ENCODE peak calls at places on chromosomes 6 and 20, in nine cellular contexts. D is H9, X is WERI-Rb-1, O is heart right ventricle, A is mammary epithelial cell, L is hepatocyte, K is sigmoid colon, M is Karpas-422, F is pancreas. Q is an unnamed sample.
A peak's percentile ranks its signal among the peaks of the same experiment; 100 is the strongest.

GRCh38 chr20:38732981-38733380 is 8.7 kb downstream of the SLC32A1 start:
- DNase-seq in D (no peak), X (no peak), O (no peak), A (no peak), L (no peak), K (peak; percentile 20), M (no peak), F (no peak), Q (no peak)

GRCh38 chr20:61856626-61857413 is 208.9 kb downstream of the TAF4 start:
- DNase-seq in D (no peak), X (no peak), O (no peak), A (no peak), L (no peak), K (no peak), M (no peak), F (no peak), Q (no peak)

GRCh38 chr6:28474441-28475219 is 31.3 kb upstream of the ZSCAN23 start:
- DNase-seq in D (no peak), X (no peak), O (no peak), A (peak; percentile 82), L (peak; percentile 79), K (no peak), M (peak; percentile 77), F (no peak), Q (peak; percentile 46)

GRCh38 chr20:53914091-53914860 is 156.1 kb downstream of the BCAS1 start:
- DNase-seq in D (no peak), X (no peak), O (no peak), A (no peak), L (no peak), K (no peak), M (no peak), F (peak; percentile 20), Q (no peak)

GRCh38 chr6:100808638-100809275 is 72.4 kb downstream of the ASCC3 start:
- DNase-seq in D (no peak), X (no peak), O (no peak), A (peak; percentile 35), L (no peak), K (no peak), M (no peak), F (no peak), Q (no peak)

GRCh38 chr6:157047951-157048350 is 270.8 kb downstream of the ARID1B start:
- DNase-seq in D (no peak), X (no peak), O (no peak), A (no peak), L (no peak), K (no peak), M (no peak), F (no peak), Q (no peak)

GRCh38 chr6:96613291-96613999 is 50.5 kb downstream of the FHL5 start:
- DNase-seq in D (no peak), X (peak; percentile 84), O (no peak), A (no peak), L (no peak), K (no peak), M (peak; percentile 44), F (no peak), Q (no peak)

GRCh38 chr6:166551797-166552495 is 34.5 kb downstream of the RAMACL start:
- DNase-seq in D (peak; percentile 68), X (no peak), O (no peak), A (no peak), L (no peak), K (no peak), M (no peak), F (no peak), Q (no peak)

GRCh38 chr6:16849280-16850210 is 88.3 kb upstream of the ATXN1 start:
- DNase-seq in D (no peak), X (no peak), O (no peak), A (no peak), L (peak; percentile 29), K (no peak), M (no peak), F (no peak), Q (peak; percentile 18)

GRCh38 chr6:116876635-116877611 is at the start of gene RFX6:
- DNase-seq in D (peak; percentile 63), X (peak; percentile 16), O (no peak), A (no peak), L (peak; percentile 52), K (no peak), M (no peak), F (peak; percentile 13), Q (no peak)

GRCh38 chr6:144418969-144419545 is 133.9 kb downstream of the UTRN start:
- DNase-seq in D (no peak), X (no peak), O (no peak), A (no peak), L (no peak), K (no peak), M (no peak), F (no peak), Q (no peak)

GRCh38 chr6:111564482-111564945 is 41.2 kb downstream of the TRAF3IP2 start:
- DNase-seq in D (no peak), X (peak; percentile 80), O (no peak), A (peak; percentile 81), L (no peak), K (no peak), M (no peak), F (no peak), Q (no peak)

GRCh38 chr6:24287239-24287638 is 70.6 kb downstream of the DCDC2 start:
- DNase-seq in D (no peak), X (no peak), O (no peak), A (no peak), L (no peak), K (no peak), M (no peak), F (no peak), Q (no peak)

GRCh38 chr6:108686896-108687295 is 126.2 kb downstream of the FOXO3 start:
- DNase-seq in D (no peak), X (no peak), O (no peak), A (no peak), L (no peak), K (no peak), M (no peak), F (no peak), Q (no peak)

GRCh38 chr20:54494303-54495006 is 19.1 kb downstream of the DOK5 start:
- DNase-seq in D (no peak), X (no peak), O (no peak), A (no peak), L (no peak), K (no peak), M (no peak), F (no peak), Q (no peak)

GRCh38 chr6:136566007-136566487 is 15.8 kb upstream of the MAP7 start:
- DNase-seq in D (no peak), X (no peak), O (peak; percentile 24), A (no peak), L (no peak), K (no peak), M (no peak), F (peak; percentile 29), Q (no peak)

GRCh38 chr6:132264101-132264500 is 137.2 kb downstream of the MOXD1 start:
- DNase-seq in D (no peak), X (no peak), O (no peak), A (no peak), L (no peak), K (no peak), M (no peak), F (no peak), Q (no peak)

DNA sequence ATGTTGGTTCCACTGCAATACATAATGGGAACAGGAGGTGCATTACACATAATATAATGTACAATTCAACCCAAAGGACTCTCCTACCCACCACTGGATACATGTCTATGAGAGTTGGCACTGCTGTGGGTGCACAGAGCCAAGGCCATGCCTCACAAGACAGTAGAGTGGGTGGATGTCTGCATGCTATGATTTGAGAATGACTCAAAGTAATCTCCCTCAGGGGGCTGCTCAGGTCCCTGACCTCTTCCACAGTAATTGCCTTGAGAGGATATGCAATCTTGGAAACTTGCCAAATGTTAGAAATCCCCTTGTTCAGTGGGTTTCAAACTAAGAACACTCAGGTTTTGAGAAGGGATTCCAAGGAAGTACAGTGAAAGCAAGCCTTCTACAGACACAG is 79.0 kb downstream of the ANKEF1 start:
- DNase-seq in D (no peak), X (no peak), O (no peak), A (peak; percentile 54), L (no peak), K (no peak), M (no peak), F (no peak), Q (no peak)
- H3K27ac ChIP-seq in D (no peak overlapping the region), X (no peak overlapping the region), O (no peak overlapping the region), A (no peak overlapping the region), L (no peak overlapping the region), K (no peak overlapping the region), M (no peak overlapping the region), F (no peak overlapping the region), Q (no peak overlapping the region)

DNA sequence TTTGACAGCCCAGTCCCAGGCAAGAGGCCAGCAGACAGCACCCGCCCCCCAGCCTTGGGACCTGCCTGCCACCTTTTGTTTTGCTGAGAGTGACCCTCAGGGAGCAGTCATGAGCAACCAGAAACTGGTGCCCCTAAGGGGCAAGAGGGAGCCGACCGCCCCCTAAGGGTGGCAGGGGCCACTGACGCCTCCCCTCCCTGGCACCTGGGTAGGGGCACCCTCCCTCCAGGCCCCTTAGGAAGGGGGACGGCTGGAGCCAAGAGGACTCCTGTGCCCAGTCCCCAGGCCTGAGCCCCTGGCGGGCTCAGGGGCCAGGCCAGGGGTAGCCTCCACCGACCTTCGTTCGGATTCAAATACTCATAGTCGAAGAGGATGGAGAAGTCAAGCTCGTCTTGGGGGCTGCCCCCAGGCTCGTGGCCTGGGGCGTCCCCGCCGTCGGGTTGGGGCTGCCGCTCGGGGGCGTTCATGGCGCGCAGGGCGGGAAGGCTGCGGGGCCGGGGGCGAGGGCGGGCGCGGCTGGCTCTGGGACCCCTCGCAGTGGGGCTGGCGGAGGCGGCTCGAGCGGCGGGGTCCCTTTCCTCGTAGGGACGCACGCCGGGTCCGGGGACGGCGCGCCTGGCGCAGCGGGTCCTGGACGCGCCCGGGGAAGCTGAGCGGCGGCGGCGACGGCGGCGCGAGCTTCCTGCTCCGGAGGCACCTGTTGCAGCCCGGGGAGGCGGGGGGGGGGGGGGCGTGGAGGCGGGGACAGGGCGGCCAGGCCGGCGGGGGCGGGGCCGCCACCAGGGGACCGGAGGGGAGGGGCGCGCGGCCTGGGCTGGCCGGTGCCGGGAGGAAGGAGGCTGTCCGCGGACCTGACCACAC is at the start of gene NFATC2:
- DNase-seq in D (peak; percentile 70), X (no peak), O (peak; percentile 64), A (no peak), L (peak; percentile 78), K (no peak), M (peak; percentile 85), F (peak; percentile 71), Q (no peak)
- H3K27ac ChIP-seq in D (no peak within 1 kb of the TSS), X (no peak within 1 kb of the TSS), O (peak within 1 kb of the TSS; percentile 87), A (no peak within 1 kb of the TSS), L (peak within 1 kb of the TSS; percentile 89), K (peak within 1 kb of the TSS; percentile 80), M (peak within 1 kb of the TSS; percentile 90), F (peak within 1 kb of the TSS; percentile 86), Q (no peak within 1 kb of the TSS)

GRCh38 chr6:36962874-36963273 is 8.3 kb downstream of the PI16 start:
- DNase-seq in D (peak; percentile 93), X (peak; percentile 64), O (peak; percentile 72), A (no peak), L (peak; percentile 55), K (peak; percentile 80), M (peak; percentile 87), F (no peak), Q (no peak)
- H3K27ac ChIP-seq in D (no peak overlapping the region), X (no peak overlapping the region), O (no peak overlapping the region), A (no peak overlapping the region), L (no peak overlapping the region), K (no peak overlapping the region), M (no peak overlapping the region), F (no peak overlapping the region), Q (no peak overlapping the region)

DNA sequence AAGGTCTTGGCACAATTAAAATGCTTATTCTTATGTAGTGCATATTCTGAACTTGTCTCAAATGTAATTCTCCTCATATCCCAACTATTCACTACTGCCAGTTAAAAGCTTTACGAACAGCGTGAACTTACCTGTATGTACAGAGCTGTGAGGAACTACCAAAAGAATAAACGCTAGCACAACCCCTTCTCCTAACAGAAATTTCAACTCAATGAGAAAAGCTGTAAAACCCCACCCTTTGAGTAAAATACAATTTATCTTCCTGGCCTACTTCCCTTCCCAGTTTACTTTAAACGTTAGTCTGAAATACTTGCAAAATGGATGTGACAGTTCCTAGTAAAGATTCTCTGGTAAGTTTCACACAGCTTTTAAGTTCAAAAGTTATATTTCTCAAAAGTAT is 165.5 kb upstream of the SHLD1 start:
- DNase-seq in D (no peak), X (no peak), O (no peak), A (no peak), L (no peak), K (no peak), M (no peak), F (no peak), Q (no peak)
- H3K27ac ChIP-seq in D (no peak overlapping the region), X (no peak overlapping the region), O (no peak overlapping the region), A (no peak overlapping the region), L (no peak overlapping the region), K (no peak overlapping the region), M (no peak overlapping the region), F (no peak overlapping the region), Q (no peak overlapping the region)